ENCODE peak calls at places on chromosome 14, in five cellular contexts. C is A549; K is CD8-positive, alpha-beta memory T cell; R is OCI-LY7; G is HL-60. N is an unnamed sample.

GRCh38 chr14:33932526-33933292 is 18.2 kb downstream of the EGLN3 start:
- DNase-seq in K (no peak), R (no peak), G (no peak), C (no peak), N (no peak)

GRCh38 chr14:50353126-50353525 is 41.0 kb downstream of the DMAC2L start:
- DNase-seq in R (no peak), K (no peak), C (no peak), G (no peak), N (no peak)

GRCh38 chr14:71529855-71530254 is 402.4 kb upstream of the RGS6 start:
- DNase-seq in K (no peak), R (no peak), C (no peak), G (no peak), N (peak; percentile 76)

GRCh38 chr14:99603471-99603933 is 505 bp downstream of the CCDC85C start:
- DNase-seq in R (peak; percentile 61), C (peak; percentile 69), G (no peak), K (peak; percentile 72), N (peak; percentile 75)

GRCh38 chr14:75372260-75372659 is 55.6 kb upstream of the JDP2 start:
- DNase-seq in C (no peak), K (no peak), G (no peak), R (no peak), N (peak; percentile 60)

GRCh38 chr14:91924871-91925726 is 22.4 kb downstream of the FBLN5 start:
- DNase-seq in R (no peak), C (no peak), G (no peak), K (no peak), N (peak; percentile 56)

GRCh38 chr14:47020500-47020899 is 368.9 kb upstream of the RPL10L start:
- DNase-seq in C (no peak), K (no peak), G (no peak), R (no peak), N (no peak)

GRCh38 chr14:23953464-23954278 is at the start of gene DHRS4:
- DNase-seq in C (peak; percentile 85), G (peak; percentile 74), K (peak; percentile 88), R (peak; percentile 86), N (peak; percentile 93)

GRCh38 chr14:89767861-89768268 is 186.7 kb downstream of the EFCAB11 start:
- DNase-seq in K (peak; percentile 75), C (peak; percentile 38), R (peak; percentile 81), G (no peak), N (no peak)

GRCh38 chr14:58792421-58792820 is 154.7 kb downstream of the DACT1 start:
- DNase-seq in C (no peak), G (no peak), R (no peak), K (no peak), N (no peak)

GRCh38 chr14:105508601-105509000 is 17.6 kb downstream of the TEDC1 start:
- DNase-seq in K (peak; percentile 33), G (no peak), C (no peak), R (no peak), N (no peak)

GRCh38 chr14:81668626-81669274 is 135.1 kb upstream of the SEL1L start:
- DNase-seq in R (no peak), C (no peak), K (no peak), G (no peak), N (no peak)

GRCh38 chr14:21866479-21866878 is 192.9 kb upstream of the OR4E1 start:
- DNase-seq in G (no peak), C (no peak), K (no peak), R (no peak), N (no peak)

GRCh38 chr14:98946995-98947394 is 325.0 kb downstream of the BCL11B start:
- DNase-seq in K (no peak), C (no peak), G (no peak), R (no peak), N (peak; percentile 79)

GRCh38 chr14:59540852-59541251 is 35.8 kb downstream of the CCDC175 start:
- DNase-seq in R (no peak), G (no peak), C (no peak), K (no peak), N (no peak)

GRCh38 chr14:104712881-104713734 is 10.9 kb upstream of the ADSS1 start:
- DNase-seq in R (no peak), K (no peak), C (no peak), G (no peak), N (no peak)

GRCh38 chr14:105290598-105291356 is 10.0 kb downstream of the BRF1 start:
- DNase-seq in C (no peak), K (peak; percentile 51), R (no peak), G (peak; percentile 44), N (no peak)

GRCh38 chr14:78455896-78456435 is 285.8 kb downstream of the NRXN3 start:
- DNase-seq in R (peak; percentile 68), K (no peak), C (no peak), G (no peak), N (no peak)

GRCh38 chr14:93426750-93427149 is 4.0 kb upstream of the UNC79 start:
- DNase-seq in K (no peak), G (no peak), R (no peak), C (no peak), N (no peak)

GRCh38 chr14:34283590-34283989 is 178.4 kb downstream of the SPTSSA start:
- DNase-seq in C (no peak), G (no peak), K (no peak), R (no peak), N (no peak)

GRCh38 chr14:38868415-38869290 is 234.4 kb downstream of the SEC23A start:
- DNase-seq in C (no peak), R (no peak), K (no peak), G (no peak), N (no peak)

GRCh38 chr14:24941719-24942118 is 108.2 kb downstream of the STXBP6 start:
- DNase-seq in G (no peak), C (no peak), K (no peak), R (peak; percentile 47), N (no peak)

DNA sequence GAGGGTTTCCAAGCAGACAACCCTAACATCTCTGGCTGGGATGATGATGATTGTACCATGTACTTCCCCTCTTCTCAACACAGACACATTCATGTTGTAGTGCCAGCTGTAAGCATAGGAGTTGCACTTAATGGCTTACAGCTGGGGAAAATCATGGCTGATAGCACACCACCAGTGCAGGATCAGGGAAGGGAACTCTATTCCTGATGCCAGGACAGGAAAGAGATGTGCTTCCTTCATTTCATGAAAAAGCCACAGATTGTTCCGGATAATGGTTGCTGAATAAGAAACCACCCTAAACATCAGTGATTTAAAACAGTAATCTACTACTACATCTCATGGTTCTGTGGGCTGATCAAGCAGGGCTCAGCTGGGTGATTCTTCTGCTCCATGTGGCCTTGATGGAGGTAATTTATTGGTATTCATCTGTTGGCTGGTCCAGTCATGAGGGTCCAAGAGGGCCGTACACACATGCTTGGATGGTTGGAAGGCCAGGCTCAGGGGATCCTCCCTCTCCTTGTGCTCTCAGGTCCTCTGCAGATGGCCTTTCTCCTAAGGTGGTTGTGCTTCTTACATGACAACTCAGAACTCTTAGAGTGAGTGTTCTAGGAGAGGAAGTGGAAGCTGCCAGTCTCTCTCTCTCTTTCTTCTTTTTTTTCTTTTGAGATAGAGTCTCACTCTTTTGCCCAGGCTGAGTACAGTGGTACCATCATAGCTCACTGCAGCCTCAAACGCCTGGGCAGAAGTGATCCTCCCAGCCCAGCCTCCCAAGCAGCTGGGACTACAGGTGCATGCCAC is 16.5 kb downstream of the TRAF3 start:
- DNase-seq in C (no peak), K (no peak), R (no peak), G (no peak), N (no peak)
- H3K4me3 ChIP-seq in C (no peak overlapping the region), K (no peak overlapping the region), R (no peak overlapping the region), G (no peak overlapping the region), N (no peak overlapping the region)

DNA sequence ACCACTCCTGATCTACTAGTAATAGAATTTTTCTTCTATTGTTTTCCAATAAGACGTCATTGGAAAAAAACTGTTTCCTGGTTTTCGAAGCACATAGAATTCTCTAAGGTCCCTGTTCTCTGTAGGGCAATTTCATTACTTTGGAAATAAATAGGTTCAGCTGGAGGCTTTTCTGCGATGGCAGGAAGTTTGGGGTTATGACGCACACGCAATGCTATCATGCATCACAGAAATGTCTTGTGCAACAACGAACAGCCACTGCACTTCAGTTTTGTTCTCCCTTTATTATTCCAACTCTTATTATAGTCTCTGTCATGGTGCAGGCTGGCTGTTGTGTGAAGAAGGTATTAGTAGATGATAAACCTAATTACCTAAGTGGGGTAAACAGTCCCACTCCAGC is 59.0 kb downstream of the KCNK10 start:
- DNase-seq in R (no peak), C (no peak), G (no peak), K (no peak), N (no peak)
- H3K4me3 ChIP-seq in R (no peak overlapping the region), C (no peak overlapping the region), G (no peak overlapping the region), K (no peak overlapping the region), N (no peak overlapping the region)

DNA sequence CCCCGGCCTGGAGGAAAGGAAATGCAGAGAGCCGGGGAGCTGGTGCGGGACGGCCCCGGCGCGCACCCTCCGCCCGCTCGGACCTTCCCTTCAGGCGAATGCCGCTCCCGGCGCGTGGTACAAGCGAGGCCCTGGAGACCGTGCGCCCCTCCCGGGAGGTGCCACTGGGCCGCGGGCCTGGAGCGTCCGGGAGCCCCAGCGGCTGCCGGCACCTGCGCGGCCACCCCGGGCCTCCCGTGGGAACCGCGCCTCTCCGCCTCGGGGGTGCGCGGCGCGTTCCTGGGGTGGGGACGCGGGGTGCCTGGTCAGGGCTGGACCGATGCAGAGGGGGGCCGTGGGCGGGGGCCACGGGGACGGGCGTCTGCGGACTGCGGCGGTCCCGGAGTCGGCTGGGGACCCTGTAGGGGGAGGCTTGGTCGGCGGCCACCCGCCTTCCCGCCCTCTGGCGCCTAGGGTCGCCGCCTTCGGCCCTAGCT is 518 bp downstream of the PAPLN start:
- DNase-seq in G (no peak), C (no peak), R (no peak), K (no peak), N (no peak)
- H3K4me3 ChIP-seq in G (peak overlapping the region; percentile 27), C (peak overlapping the region; percentile 75), R (no peak overlapping the region), K (no peak overlapping the region), N (peak overlapping the region; percentile 63)

DNA sequence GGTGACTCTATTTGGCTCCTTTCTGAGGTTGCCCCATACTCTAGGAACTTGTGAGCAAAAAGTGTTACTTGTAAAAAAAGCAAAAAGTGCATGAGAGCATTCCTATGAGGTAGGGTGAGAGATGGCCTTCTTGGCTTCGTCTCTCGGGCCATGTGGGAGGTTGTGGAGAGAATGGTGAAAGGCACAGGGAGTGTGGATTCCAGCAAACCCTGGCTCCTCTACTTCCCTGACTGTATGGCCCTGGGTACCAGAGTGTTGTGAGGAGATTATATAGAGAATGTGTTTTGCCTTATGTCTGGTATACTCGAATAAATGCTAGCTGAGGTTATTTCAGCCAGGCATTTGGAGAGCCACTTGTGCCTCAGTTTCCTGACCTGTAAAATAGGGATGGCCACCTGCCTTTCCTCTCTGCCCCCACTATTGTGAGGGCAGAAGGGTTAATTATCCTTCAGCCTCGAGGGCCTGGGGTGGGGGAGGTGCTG is 11.0 kb downstream of the PLEKHG3 start:
- DNase-seq in C (no peak), R (no peak), K (no peak), G (no peak), N (no peak)
- H3K4me3 ChIP-seq in C (no peak overlapping the region), R (no peak overlapping the region), K (no peak overlapping the region), G (no peak overlapping the region), N (no peak overlapping the region)